ENCODE peak calls at places on chromosomes 4 and X, in ten cellular contexts. C is fibroblast of lung; M is tibial artery; R is colonic mucosa; I is CD8-positive, alpha-beta T cell; O is suprapubic skin; K is AG09309; L is cardiac muscle cell; J is GM23338; X is choroid plexus epithelial cell. D is an unnamed sample.

GRCh38 chr4:86730310-86730709 is 118.9 kb downstream of the SLC10A6 start:
- DNase-seq in C (no peak), M (no peak), R (no peak), I (no peak), O (no peak), K (no peak), L (no peak), J (peak), X (peak), D (no peak)

GRCh38 chrX:113512700-113513395 is 672.2 kb upstream of the AMOT start:
- DNase-seq in C (peak), M (no peak), R (no peak), I (no peak), O (no peak), K (no peak), L (peak), J (no peak), X (peak), D (peak)

GRCh38 chrX:153853180-153853901 is 23.0 kb upstream of the PDZD4 start:
- DNase-seq in C (no peak), M (no peak), R (no peak), I (no peak), O (no peak), K (no peak), L (no peak), J (no peak), X (no peak), D (no peak)

GRCh38 chrX:144566592-144566991 is 680.7 kb upstream of the SPANXN1 start:
- DNase-seq in C (no peak), M (no peak), R (no peak), I (no peak), O (no peak), K (no peak), L (no peak), J (no peak), X (no peak), D (no peak)

GRCh38 chr4:158016511-158016910 is 156.3 kb downstream of the GASK1B start:
- DNase-seq in C (peak), M (no peak), R (no peak), I (no peak), O (no peak), K (no peak), L (peak), J (no peak), X (peak), D (no peak)

GRCh38 chr4:39335566-39335965 is 30.6 kb downstream of the RFC1 start:
- DNase-seq in C (no peak), M (no peak), R (no peak), I (no peak), O (no peak), K (no peak), L (no peak), J (no peak), X (no peak), D (no peak)

GRCh38 chrX:120452131-120452530 is 17.0 kb downstream of the LAMP2 start:
- DNase-seq in C (peak), M (no peak), R (no peak), I (no peak), O (no peak), K (no peak), L (peak), J (peak), X (peak), D (no peak)

GRCh38 chr4:60683357-60683756 is 516.8 kb upstream of the ADGRL3 start:
- DNase-seq in C (peak), M (no peak), R (no peak), I (no peak), O (no peak), K (peak), L (peak), J (no peak), X (peak), D (no peak)

GRCh38 chr4:183798249-183798920 is 106.7 kb upstream of the STOX2 start:
- DNase-seq in C (no peak), M (no peak), R (peak), I (no peak), O (no peak), K (no peak), L (no peak), J (peak), X (no peak), D (no peak)

GRCh38 chr4:151324449-151325319 is 721 bp downstream of the SH3D19 start:
- DNase-seq in C (peak), M (peak), R (peak), I (no peak), O (no peak), K (no peak), L (peak), J (peak), X (peak), D (no peak)

GRCh38 chr4:84099591-84099990 is 399.5 kb downstream of the NKX6-1 start:
- DNase-seq in C (no peak), M (no peak), R (no peak), I (no peak), O (no peak), K (no peak), L (no peak), J (peak), X (no peak), D (no peak)

GRCh38 chr4:13933163-13933562 is 305.6 kb upstream of the BOD1L1 start:
- DNase-seq in C (peak), M (no peak), R (no peak), I (no peak), O (no peak), K (peak), L (peak), J (peak), X (peak), D (no peak)

GRCh38 chr4:110484767-110485166 is 8.8 kb downstream of the ENPEP start:
- DNase-seq in C (peak), M (no peak), R (no peak), I (no peak), O (no peak), K (peak), L (peak), J (no peak), X (peak), D (peak)

GRCh38 chr4:100935090-100935489 is 412.2 kb downstream of the PPP3CA start:
- DNase-seq in C (peak), M (no peak), R (no peak), I (no peak), O (no peak), K (no peak), L (no peak), J (peak), X (peak), D (no peak)

GRCh38 chr4:76250962-76251361 is 559 bp upstream of the FAM47E start:
- DNase-seq in C (peak), M (no peak), R (peak), I (no peak), O (no peak), K (no peak), L (no peak), J (peak), X (no peak), D (no peak)
- H3K4me3 ChIP-seq in C (peak), M (peak), R (peak), I (peak), O (peak), K (peak), L (peak), J (peak), X (no peak), D (peak)

GRCh38 chr4:170193496-170193895 is 103.7 kb upstream of the AADAT start:
- DNase-seq in C (no peak), M (no peak), R (no peak), I (no peak), O (no peak), K (no peak), L (no peak), J (no peak), X (no peak), D (no peak)

GRCh38 chr4:170202721-170203120 is 113.0 kb upstream of the AADAT start:
- DNase-seq in C (no peak), M (no peak), R (no peak), I (no peak), O (no peak), K (no peak), L (no peak), J (no peak), X (no peak), D (no peak)

DNA sequence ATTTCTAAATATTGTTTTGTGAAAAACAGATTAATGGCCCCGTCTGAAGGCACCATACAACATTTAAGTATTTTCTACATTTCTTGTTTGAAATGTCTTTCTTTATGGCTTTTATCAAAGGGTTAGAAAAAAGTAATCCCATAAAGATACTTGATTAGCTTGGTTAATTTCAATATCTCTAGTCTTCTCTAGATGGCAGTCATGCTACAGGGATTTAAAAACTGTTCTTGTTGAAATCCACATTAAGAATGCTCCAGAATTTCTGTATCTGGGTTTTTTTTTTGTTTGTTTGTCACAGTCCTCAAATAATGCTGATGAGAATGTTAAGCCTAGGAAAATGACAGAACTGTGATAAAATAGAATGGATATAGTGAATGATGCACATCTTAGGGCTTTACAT is 109.0 kb upstream of the AADAT start:
- DNase-seq in C (no peak), M (no peak), R (no peak), I (no peak), O (no peak), K (no peak), L (no peak), J (peak), X (peak), D (no peak)
- TF ChIP-seq CTCF in C (no peak), M (no peak), R (no peak), I (no peak), O (no peak), K (no peak), L (no peak), J (no peak), X (no peak), D (peak)

GRCh38 chrX:10159069-10159468 is 2.3 kb downstream of the CLCN4 start:
- DNase-seq in C (no peak), M (no peak), R (no peak), I (no peak), O (no peak), K (no peak), L (no peak), J (peak), X (no peak), D (no peak)
- H3K4me3 ChIP-seq in C (no peak), M (no peak), R (no peak), I (no peak), O (no peak), K (no peak), L (no peak), J (peak), X (no peak), D (no peak)

GRCh38 chr4:146548443-146548842 is 26.7 kb upstream of the SLC10A7 start:
- DNase-seq in C (no peak), M (no peak), R (no peak), I (no peak), O (no peak), K (no peak), L (no peak), J (no peak), X (no peak), D (no peak)

GRCh38 chr4:146550161-146550560 is 28.4 kb upstream of the SLC10A7 start:
- DNase-seq in C (no peak), M (no peak), R (no peak), I (no peak), O (no peak), K (no peak), L (no peak), J (no peak), X (no peak), D (no peak)

DNA sequence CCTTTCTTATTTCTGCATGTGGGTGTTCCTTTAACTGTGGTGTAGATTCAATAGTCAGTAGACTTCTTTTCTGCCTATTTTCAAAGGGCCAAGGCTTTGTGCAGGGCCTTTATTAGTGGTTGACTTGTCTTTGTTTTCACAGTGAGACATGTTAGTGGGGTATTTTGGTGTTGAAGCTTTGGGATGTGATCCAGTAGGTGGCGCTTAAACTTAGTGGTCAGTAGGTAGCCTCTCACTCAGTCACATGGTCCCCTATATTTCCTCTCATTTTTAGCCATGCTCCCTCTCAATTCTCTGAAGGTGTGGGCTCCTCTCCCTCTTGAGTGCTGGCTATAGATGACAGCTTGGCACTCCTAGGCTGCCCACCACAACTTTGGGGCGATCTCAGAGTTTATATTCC is 23.4 kb upstream of the SLC10A7 start:
- DNase-seq in C (peak), M (no peak), R (no peak), I (no peak), O (no peak), K (no peak), L (peak), J (peak), X (peak), D (no peak)
- TF ChIP-seq CTCF in C (peak), M (no peak), R (no peak), I (no peak), O (no peak), K (peak), L (peak), J (peak), X (peak), D (peak)

GRCh38 chrX:152061083-152061482 is 77.3 kb downstream of the MAGEA10 start:
- DNase-seq in C (no peak), M (no peak), R (no peak), I (no peak), O (no peak), K (no peak), L (no peak), J (no peak), X (no peak), D (no peak)

DNA sequence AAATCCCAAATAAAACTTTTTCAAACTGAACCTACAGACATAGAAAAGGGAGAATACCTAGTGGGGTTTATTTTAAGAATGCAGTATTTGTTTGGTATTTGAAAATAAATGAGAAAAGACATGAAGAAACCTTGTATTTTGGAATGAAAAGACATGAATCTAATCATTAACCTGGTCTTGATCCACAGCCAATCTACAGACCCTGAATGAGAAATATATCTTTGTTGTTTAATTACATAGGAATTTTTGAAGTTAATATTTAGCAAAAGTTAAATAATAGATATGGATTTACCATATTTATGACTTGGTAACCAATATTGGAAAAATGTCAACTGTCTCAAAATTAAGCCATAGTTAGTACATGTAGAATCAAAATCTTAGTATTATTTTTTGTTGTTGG is 76.8 kb downstream of the MAGEA10 start:
- DNase-seq in C (no peak), M (no peak), R (no peak), I (no peak), O (no peak), K (no peak), L (no peak), J (no peak), X (no peak), D (no peak)
- H3K4me3 ChIP-seq in C (no peak), M (no peak), R (no peak), I (no peak), O (no peak), K (no peak), L (no peak), J (no peak), X (no peak), D (no peak)

DNA sequence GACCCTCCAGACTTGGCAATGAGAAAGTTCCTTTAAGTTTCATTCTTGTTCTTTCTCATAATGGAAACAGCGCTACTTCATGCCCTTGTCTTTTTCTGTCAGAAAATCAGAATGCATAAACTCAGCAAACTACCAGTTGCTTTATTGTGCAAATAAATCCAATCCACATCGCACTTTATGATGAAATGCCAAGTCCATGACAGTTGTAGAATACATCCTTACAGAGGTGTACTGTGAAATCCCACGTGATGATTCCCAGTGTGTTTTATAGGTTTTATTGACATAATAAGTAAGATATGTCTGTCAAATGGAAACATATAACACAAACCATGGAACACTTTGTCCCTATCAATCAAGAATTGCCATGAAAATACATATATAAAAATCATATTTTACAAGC is 295.0 kb downstream of the PCDH7 start:
- DNase-seq in C (no peak), M (no peak), R (no peak), I (no peak), O (no peak), K (no peak), L (no peak), J (no peak), X (no peak), D (no peak)
- TF ChIP-seq CTCF in C (no peak), M (no peak), R (no peak), I (no peak), O (no peak), K (no peak), L (no peak), J (no peak), X (no peak), D (no peak)

GRCh38 chr4:78784255-78784654 is 8.1 kb downstream of the BMP2K start:
- DNase-seq in C (peak), M (no peak), R (no peak), I (no peak), O (no peak), K (peak), L (peak), J (no peak), X (peak), D (no peak)
- H3K4me3 ChIP-seq in C (no peak), M (no peak), R (no peak), I (no peak), O (no peak), K (no peak), L (no peak), J (no peak), X (no peak), D (no peak)

DNA sequence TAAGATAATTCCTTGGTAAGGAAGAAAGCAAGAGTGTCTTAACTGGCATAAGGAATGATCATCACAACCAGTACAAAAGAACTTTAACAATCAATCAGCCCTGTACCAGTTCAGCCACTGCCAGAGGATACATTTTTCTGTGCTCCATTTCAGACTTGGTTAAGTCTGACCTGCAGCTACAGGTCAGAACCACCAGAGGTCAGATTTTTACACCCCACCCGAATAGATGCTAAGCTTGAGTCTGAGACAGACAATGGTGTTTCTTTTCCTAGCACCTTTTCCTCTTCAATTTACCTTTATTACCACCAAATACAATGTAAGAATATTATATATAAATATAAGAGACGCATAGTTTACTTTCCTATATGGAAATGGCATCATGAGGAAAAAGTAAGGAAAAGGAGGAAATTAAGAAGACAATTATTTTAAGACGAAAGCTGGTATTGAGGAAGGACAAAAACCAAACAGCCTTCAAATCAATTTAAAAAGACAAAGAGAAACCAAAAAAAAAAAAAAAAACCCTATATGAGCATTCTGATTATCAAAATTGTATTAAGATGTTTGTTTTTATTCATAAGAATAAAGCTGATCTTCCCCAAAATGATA is 215.3 kb upstream of the TTC29 start:
- DNase-seq in C (peak), M (no peak), R (peak), I (no peak), O (no peak), K (peak), L (peak), J (peak), X (peak), D (no peak)
- TF ChIP-seq CTCF in C (peak), M (peak), R (peak), I (peak), O (peak), K (peak), L (peak), J (peak), X (peak), D (peak)

DNA sequence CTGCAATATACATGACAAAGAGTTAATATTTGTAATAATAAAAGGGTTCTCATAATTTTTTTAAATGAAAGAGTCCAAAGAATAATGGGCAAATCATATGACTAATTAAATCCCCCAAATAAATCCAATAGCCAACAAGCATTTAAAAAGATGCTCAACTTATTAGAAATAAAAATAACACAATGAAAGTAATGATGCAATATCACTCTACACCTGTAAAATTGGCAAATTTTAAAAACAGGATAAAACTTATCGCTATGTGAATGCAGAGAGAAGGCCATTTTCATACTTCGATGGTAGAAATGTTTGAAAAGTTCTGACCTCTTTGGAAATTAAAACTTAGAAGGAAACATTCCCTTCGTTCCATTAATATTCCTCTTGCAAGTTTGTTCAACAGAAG is 1.9 kb downstream of the F8 start:
- DNase-seq in C (no peak), M (no peak), R (no peak), I (no peak), O (no peak), K (no peak), L (no peak), J (no peak), X (no peak), D (no peak)
- H3K4me3 ChIP-seq in C (no peak), M (no peak), R (no peak), I (no peak), O (no peak), K (no peak), L (no peak), J (no peak), X (no peak), D (no peak)

D was measured in epithelial cell of proximal tubule.